ENCODE peak calls at places on chromosomes 12 and 14, in eight cellular contexts. O, G, R, S, Q, F, U and M are unnamed samples.

GRCh38 chr14:55572578-55572977 is 7.4 kb upstream of the KTN1 start:
- DNase-seq in S (no peak), G (no peak), F (no peak), Q (no peak), U (no peak), O (no peak), R (peak; percentile 9), M (no peak)

GRCh38 chr12:120352117-120352516 is 16.8 kb downstream of the MSI1 start:
- DNase-seq in U (no peak), F (no peak), Q (no peak), R (peak; percentile 27), O (no peak), S (no peak), G (peak; percentile 48), M (no peak)

GRCh38 chr12:473863-474577 is 14.3 kb downstream of the B4GALNT3 start:
- DNase-seq in F (no peak), G (no peak), Q (no peak), O (no peak), S (no peak), U (no peak), R (no peak), M (no peak)

GRCh38 chr14:104968541-104969401 is 9.4 kb downstream of the AHNAK2 start:
- DNase-seq in S (no peak), Q (no peak), R (peak; percentile 37), F (no peak), U (no peak), O (no peak), G (no peak), M (no peak)

GRCh38 chr14:56760164-56760914 is 49.9 kb downstream of the OTX2 start:
- DNase-seq in G (no peak), F (no peak), Q (no peak), U (no peak), R (no peak), O (no peak), S (no peak), M (no peak)

GRCh38 chr14:75063013-75063412 is 811 bp downstream of the ACYP1 start:
- DNase-seq in F (no peak), G (no peak), R (no peak), U (no peak), O (no peak), S (no peak), Q (no peak), M (no peak)

GRCh38 chr14:94098359-94098758 is 12.2 kb upstream of the IFI27 start:
- DNase-seq in F (no peak), O (no peak), G (no peak), U (no peak), R (peak; percentile 23), Q (no peak), S (no peak), M (no peak)

GRCh38 chr14:55302770-55303472 is 31.7 kb downstream of the FBXO34 start:
- DNase-seq in F (peak; percentile 35), S (no peak), O (no peak), Q (no peak), R (no peak), U (no peak), G (no peak), M (no peak)

GRCh38 chr12:25929096-25929637 is 29.3 kb upstream of the RASSF8 start:
- DNase-seq in F (no peak), U (no peak), S (no peak), Q (no peak), R (no peak), G (no peak), O (no peak), M (no peak)

GRCh38 chr12:104057771-104058197 is 6.5 kb upstream of the HCFC2 start:
- DNase-seq in G (no peak), S (no peak), F (peak; percentile 55), R (peak; percentile 54), U (no peak), O (no peak), Q (peak; percentile 37), M (no peak)

GRCh38 chr12:14540801-14541462 is 26.8 kb downstream of the PLBD1 start:
- DNase-seq in F (no peak), U (no peak), O (no peak), G (no peak), S (no peak), R (no peak), Q (no peak), M (no peak)

GRCh38 chr12:89909753-89910152 is 201.1 kb upstream of the ATP2B1 start:
- DNase-seq in Q (no peak), U (no peak), O (no peak), G (no peak), S (no peak), R (no peak), F (no peak), M (no peak)

GRCh38 chr14:90374813-90375212 is 22.0 kb upstream of the CALM1 start:
- DNase-seq in U (no peak), G (no peak), S (no peak), F (no peak), R (no peak), Q (no peak), O (no peak), M (no peak)

GRCh38 chr12:59940676-59941342 is 345.0 kb downstream of the SLC16A7 start:
- DNase-seq in F (no peak), O (no peak), R (peak; percentile 31), S (no peak), U (no peak), G (no peak), Q (no peak), M (no peak)

GRCh38 chr12:48668996-48669395 is 13.0 kb downstream of the KANSL2 start:
- DNase-seq in R (no peak), U (no peak), O (no peak), F (no peak), S (no peak), Q (no peak), G (no peak), M (no peak)

GRCh38 chr12:93616584-93617101 is 44.2 kb downstream of the SOCS2 start:
- DNase-seq in O (no peak), F (no peak), Q (no peak), R (peak; percentile 43), U (no peak), S (no peak), G (no peak), M (no peak)

GRCh38 chr12:95790025-95790911 is at the start of gene NTN4:
- DNase-seq in S (peak; percentile 17), R (peak; percentile 33), Q (peak; percentile 58), G (no peak), F (no peak), U (no peak), O (peak; percentile 13), M (no peak)

GRCh38 chr12:119613319-119613936 is 19.9 kb downstream of the TMEM233 start:
- DNase-seq in R (peak; percentile 13), G (no peak), S (no peak), U (no peak), F (no peak), Q (no peak), O (no peak), M (no peak)

GRCh38 chr12:29306682-29307081 is 74.3 kb downstream of the ERGIC2 start:
- DNase-seq in Q (no peak), F (no peak), R (no peak), U (no peak), O (no peak), S (no peak), G (no peak), M (no peak)

GRCh38 chr14:102983496-102983895 is 61.0 kb downstream of the AMN start:
- DNase-seq in R (no peak), G (no peak), U (no peak), O (no peak), Q (no peak), F (no peak), S (no peak), M (no peak)